ENCODE peak calls at places on chromosomes 6 and 20, in seven cellular contexts. W is fibroblast of mammary gland; F is activated T-helper 1 cell treated with Interleukin-2 at 50 U/mL for 16 hours; U is psoas muscle; O is naive thymus-derived CD4-positive, alpha-beta T cell; K is neural crest cell; A is MCF 10A. B is an unnamed sample.

GRCh38 chr6:109799664-109800063 is 108.6 kb downstream of the FIG4 start:
- DNase-seq in U (no peak), W (peak), O (no peak), F (no peak), K (no peak), A (peak), B (no peak)

GRCh38 chr6:114164206-114164605 is 178.6 kb downstream of the HS3ST5 start:
- DNase-seq in W (no peak), K (no peak), U (no peak), F (no peak), A (no peak), O (no peak), B (no peak)

GRCh38 chr6:97440590-97441176 is 157.7 kb upstream of the MMS22L start:
- DNase-seq in K (peak), W (peak), U (no peak), A (peak), O (no peak), F (no peak), B (no peak)

GRCh38 chr20:5362771-5363170 is 46.0 kb upstream of the PROKR2 start:
- DNase-seq in A (no peak), O (no peak), K (no peak), U (no peak), W (no peak), F (no peak), B (no peak)

GRCh38 chr20:63521602-63522001 is 1.0 kb downstream of the PPDPF start:
- DNase-seq in O (no peak), K (no peak), U (peak), W (no peak), F (no peak), A (no peak), B (no peak)

GRCh38 chr6:49550413-49551125 is at the start of gene C6orf141:
- DNase-seq in K (peak), F (no peak), O (no peak), A (peak), U (no peak), W (peak), B (no peak)

GRCh38 chr20:47735412-47736400 is 49.6 kb downstream of the SULF2 start:
- DNase-seq in A (peak), K (no peak), O (no peak), U (peak), F (no peak), W (no peak), B (no peak)

GRCh38 chr6:13760948-13761347 is 49.3 kb upstream of the RANBP9 start:
- DNase-seq in K (no peak), F (no peak), W (peak), U (no peak), A (peak), O (no peak), B (no peak)

GRCh38 chr6:169070506-169071176 is 183.0 kb downstream of the THBS2 start:
- DNase-seq in O (no peak), U (peak), F (no peak), A (peak), W (peak), K (no peak), B (no peak)

GRCh38 chr20:24835195-24835594 is 113.9 kb upstream of the CST7 start:
- DNase-seq in U (no peak), K (no peak), A (no peak), W (no peak), F (no peak), O (no peak), B (no peak)

GRCh38 chr6:90859612-90860011 is 272.7 kb upstream of the MAP3K7 start:
- DNase-seq in O (no peak), W (no peak), K (no peak), F (no peak), A (peak), U (no peak), B (no peak)

GRCh38 chr6:98560418-98560817 is 274.0 kb upstream of the POU3F2 start:
- DNase-seq in U (no peak), K (no peak), A (no peak), F (no peak), O (no peak), W (no peak), B (no peak)

GRCh38 chr6:14664112-14664592 is 546.6 kb downstream of the CD83 start:
- DNase-seq in K (no peak), O (peak), A (no peak), U (no peak), F (no peak), W (no peak), B (no peak)

GRCh38 chr6:53112404-53112803 is 36.2 kb downstream of the GCM1 start:
- DNase-seq in W (no peak), K (no peak), F (no peak), U (no peak), A (peak), O (no peak), B (no peak)

GRCh38 chr6:39440039-39440426 is 117.5 kb upstream of the KCNK16 start:
- DNase-seq in K (no peak), A (no peak), O (no peak), U (no peak), F (no peak), W (no peak), B (no peak)

GRCh38 chr6:54473328-54473727 is 165.1 kb downstream of the TINAG start:
- DNase-seq in U (no peak), K (no peak), O (no peak), F (no peak), W (no peak), A (no peak), B (no peak)

GRCh38 chr20:59153832-59154231 is 9.8 kb upstream of the ZNF831 start:
- DNase-seq in F (no peak), K (no peak), A (no peak), U (no peak), O (no peak), W (no peak), B (peak)

GRCh38 chr20:9699181-9699580 is 139.7 kb downstream of the PAK5 start:
- DNase-seq in W (no peak), K (no peak), F (no peak), U (no peak), A (peak), O (no peak), B (no peak)

GRCh38 chr20:45934046-45934586 is 367 bp upstream of the PCIF1 start:
- DNase-seq in A (no peak), F (no peak), O (no peak), U (peak), K (no peak), W (peak), B (no peak)

GRCh38 chr20:21607971-21608735 is 94.3 kb upstream of the NKX2-2 start:
- DNase-seq in W (no peak), A (no peak), O (no peak), U (peak), K (no peak), F (no peak), B (no peak)

GRCh38 chr6:163589401-163589800 is 174.9 kb downstream of the QKI start:
- DNase-seq in A (no peak), O (no peak), F (no peak), W (no peak), U (no peak), K (no peak), B (no peak)

GRCh38 chr20:63425846-63426485 is 46.5 kb downstream of the KCNQ2 start:
- DNase-seq in K (no peak), W (no peak), F (no peak), U (no peak), A (no peak), O (no peak), B (no peak)

GRCh38 chr6:125747589-125748533 is 1.6 kb upstream of the HEY2 start:
- DNase-seq in O (peak), W (no peak), K (peak), U (peak), A (no peak), F (no peak), B (peak)

GRCh38 chr6:112946051-112946450 is 598.9 kb downstream of the RFPL4B start:
- DNase-seq in A (no peak), O (no peak), K (no peak), W (peak), F (no peak), U (no peak), B (no peak)

GRCh38 chr6:3766219-3766618 is 14.7 kb upstream of the PXDC1 start:
- DNase-seq in F (no peak), U (no peak), K (no peak), A (peak), O (no peak), W (no peak), B (no peak)

GRCh38 chr6:12844284-12845223 is 128.0 kb downstream of the PHACTR1 start:
- DNase-seq in K (no peak), A (peak), O (no peak), U (no peak), F (no peak), W (peak), B (no peak)

GRCh38 chr20:50572922-50573777 is 63.0 kb downstream of the PTPN1 start:
- DNase-seq in W (peak), U (peak), K (no peak), A (peak), O (no peak), F (no peak), B (no peak)

GRCh38 chr20:19850190-19850533 is 92.1 kb downstream of the RIN2 start:
- DNase-seq in W (no peak), A (no peak), K (no peak), F (no peak), U (no peak), O (no peak), B (no peak)

GRCh38 chr6:43172127-43173007 is 1.3 kb downstream of the SRF start:
- DNase-seq in A (peak), U (peak), O (peak), K (peak), F (peak), W (no peak), B (peak)

GRCh38 chr20:25318471-25319240 is 70.8 kb downstream of the PYGB start:
- DNase-seq in A (no peak), F (no peak), U (no peak), W (no peak), O (no peak), K (no peak), B (peak)

GRCh38 chr6:150666071-150666470 is 66.4 kb downstream of the PLEKHG1 start:
- DNase-seq in K (no peak), A (no peak), W (no peak), U (no peak), O (no peak), F (no peak), B (no peak)

GRCh38 chr6:56025785-56026184 is 150.4 kb upstream of the BMP5 start:
- DNase-seq in O (no peak), K (no peak), U (no peak), F (no peak), A (no peak), W (no peak), B (no peak)

GRCh38 chr6:19898141-19898740 is 61.1 kb downstream of the ID4 start:
- DNase-seq in K (no peak), W (no peak), F (no peak), O (no peak), A (no peak), U (no peak), B (no peak)

GRCh38 chr20:57625181-57625958 is 5.1 kb upstream of the ZBP1 start:
- DNase-seq in W (no peak), U (no peak), O (no peak), K (no peak), A (no peak), F (no peak), B (no peak)

GRCh38 chr6:166957087-166957804 is 896 bp upstream of the RNASET2 start:
- DNase-seq in U (peak), A (no peak), O (peak), F (no peak), W (no peak), K (peak), B (peak)

B was measured in T-helper 2 cell.